ENCODE peak calls at places on chromosome 14, in seven cellular contexts. D, G, K, E, R, W and H are unnamed samples.

GRCh38 chr14:96079066-96079465 is 39.9 kb downstream of the C14orf132 start:
- DNase-seq in D (no peak), G (no peak), K (no peak), E (no peak), R (no peak), W (no peak), H (no peak)

GRCh38 chr14:84750763-84751554 is 779.0 kb upstream of the FLRT2 start:
- DNase-seq in D (no peak), G (no peak), K (no peak), E (peak; percentile 50), R (no peak), W (no peak), H (no peak)

GRCh38 chr14:102363182-102363952 is 626 bp downstream of the TECPR2 start:
- DNase-seq in D (peak; percentile 32), G (peak; percentile 67), K (peak; percentile 53), E (peak; percentile 50), R (no peak), W (no peak), H (peak; percentile 32)

GRCh38 chr14:88352299-88353097 is 29.4 kb upstream of the KCNK10 start:
- DNase-seq in D (no peak), G (no peak), K (no peak), E (peak; percentile 11), R (peak; percentile 11), W (no peak), H (no peak)

GRCh38 chr14:36580856-36581831 is 1.3 kb downstream of the NKX2-8 start:
- DNase-seq in D (no peak), G (peak; percentile 22), K (peak; percentile 13), E (peak; percentile 16), R (peak; percentile 59), W (no peak), H (no peak)

GRCh38 chr14:36773558-36773957 is 111.9 kb downstream of the PAX9 start:
- DNase-seq in D (no peak), G (no peak), K (no peak), E (peak; percentile 6), R (no peak), W (no peak), H (no peak)

GRCh38 chr14:102479777-102480176 is 29.8 kb downstream of the ANKRD9 start:
- DNase-seq in D (peak; percentile 84), G (peak; percentile 53), K (peak; percentile 58), E (no peak), R (no peak), W (no peak), H (no peak)

GRCh38 chr14:22836301-22837058 is at the start of gene MMP14:
- DNase-seq in D (peak; percentile 63), G (peak; percentile 77), K (peak; percentile 73), E (peak; percentile 89), R (no peak), W (no peak), H (peak; percentile 77)

GRCh38 chr14:77760381-77761204 is at the start of gene SNW1:
- DNase-seq in D (peak; percentile 96), G (peak; percentile 91), K (peak; percentile 91), E (peak; percentile 95), R (peak; percentile 96), W (peak; percentile 89), H (peak; percentile 71)

GRCh38 chr14:69620211-69620611 is 8.8 kb downstream of the SUSD6 start:
- DNase-seq in D (no peak), G (no peak), K (no peak), E (no peak), R (no peak), W (no peak), H (no peak)

GRCh38 chr14:100890451-100890850 is 13.1 kb downstream of the RTL1 start:
- DNase-seq in D (no peak), G (no peak), K (peak; percentile 3), E (no peak), R (no peak), W (no peak), H (no peak)

GRCh38 chr14:36658091-36659009 is 3.3 kb upstream of the PAX9 start:
- DNase-seq in D (no peak), G (no peak), K (no peak), E (no peak), R (no peak), W (no peak), H (no peak)

GRCh38 chr14:104521816-104522745 is 57.5 kb upstream of the C14orf180 start:
- DNase-seq in D (no peak), G (no peak), K (no peak), E (no peak), R (no peak), W (no peak), H (no peak)

GRCh38 chr14:94143239-94143638 is 13.8 kb upstream of the IFI27L2 start:
- DNase-seq in D (no peak), G (no peak), K (no peak), E (no peak), R (peak; percentile 52), W (no peak), H (no peak)

GRCh38 chr14:50335389-50335788 is 23.3 kb downstream of the DMAC2L start:
- DNase-seq in D (no peak), G (peak; percentile 36), K (peak; percentile 26), E (peak; percentile 72), R (peak; percentile 39), W (no peak), H (no peak)

GRCh38 chr14:52911904-52912303 is 38.9 kb downstream of the FERMT2 start:
- DNase-seq in D (no peak), G (no peak), K (no peak), E (no peak), R (no peak), W (no peak), H (no peak)

GRCh38 chr14:25055998-25056687 is 6.2 kb upstream of the STXBP6 start:
- DNase-seq in D (peak; percentile 17), G (no peak), K (no peak), E (peak; percentile 74), R (no peak), W (no peak), H (no peak)

GRCh38 chr14:65230287-65230728 is 128.0 kb upstream of the MAX start:
- DNase-seq in D (peak; percentile 42), G (no peak), K (peak; percentile 57), E (no peak), R (peak; percentile 37), W (no peak), H (no peak)

GRCh38 chr14:75101491-75101890 is 25.4 kb downstream of the NEK9 start:
- DNase-seq in D (no peak), G (no peak), K (no peak), E (no peak), R (no peak), W (no peak), H (no peak)

GRCh38 chr14:94120667-94121335 is 8.6 kb downstream of the IFI27L2 start:
- DNase-seq in D (no peak), G (no peak), K (no peak), E (peak; percentile 90), R (no peak), W (no peak), H (no peak)

GRCh38 chr14:46651526-46652144 is at the start of gene RPL10L:
- DNase-seq in D (no peak), G (no peak), K (no peak), E (no peak), R (no peak), W (peak; percentile 7), H (no peak)

GRCh38 chr14:78153069-78153351 is 17.2 kb upstream of the NRXN3 start:
- DNase-seq in D (no peak), G (no peak), K (no peak), E (peak; percentile 0), R (no peak), W (no peak), H (no peak)

GRCh38 chr14:35959835-35960234 is 133.7 kb downstream of the BRMS1L start:
- DNase-seq in D (no peak), G (no peak), K (no peak), E (no peak), R (no peak), W (no peak), H (no peak)

GRCh38 chr14:31592619-31593018 is 31.4 kb downstream of the NUBPL start:
- DNase-seq in D (no peak), G (no peak), K (no peak), E (peak; percentile 36), R (no peak), W (no peak), H (no peak)

GRCh38 chr14:60734465-60735242 is at the start of gene MNAT1:
- DNase-seq in D (peak; percentile 68), G (peak; percentile 76), K (peak; percentile 62), E (peak; percentile 88), R (peak; percentile 86), W (no peak), H (peak; percentile 23)

DNA sequence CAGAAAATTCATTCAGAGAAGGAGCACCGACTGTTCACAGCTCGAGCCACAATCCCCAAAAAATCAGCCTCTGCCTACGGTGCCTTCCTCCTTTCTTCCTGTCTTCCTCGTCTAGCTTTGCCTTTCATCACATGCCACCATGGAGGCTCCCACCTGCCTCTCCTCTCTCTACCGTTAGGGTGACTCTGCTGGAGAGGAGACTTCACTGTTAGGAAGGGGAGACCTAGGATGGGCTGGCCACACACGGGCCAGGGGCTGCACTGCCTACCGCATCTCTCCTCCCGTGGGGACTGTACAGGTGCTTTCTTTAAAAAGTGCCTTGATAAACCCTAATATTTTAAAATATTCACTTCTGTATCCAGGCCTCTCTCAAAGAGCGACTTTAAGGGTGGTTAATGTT is 1104.7 kb downstream of the BCL11B start:
- DNase-seq in D (no peak), G (no peak), K (no peak), E (no peak), R (no peak), W (no peak), H (no peak)
- H3K27me3 ChIP-seq in D (no peaks in the 10 kb centered on the region), G (peaks cover 2% of the 10 kb centered on the region), K (peaks cover 49% of the 10 kb centered on the region), E (no peaks in the 10 kb centered on the region), R (no peaks in the 10 kb centered on the region), W (no peaks in the 10 kb centered on the region), H (no peaks in the 10 kb centered on the region)

DNA sequence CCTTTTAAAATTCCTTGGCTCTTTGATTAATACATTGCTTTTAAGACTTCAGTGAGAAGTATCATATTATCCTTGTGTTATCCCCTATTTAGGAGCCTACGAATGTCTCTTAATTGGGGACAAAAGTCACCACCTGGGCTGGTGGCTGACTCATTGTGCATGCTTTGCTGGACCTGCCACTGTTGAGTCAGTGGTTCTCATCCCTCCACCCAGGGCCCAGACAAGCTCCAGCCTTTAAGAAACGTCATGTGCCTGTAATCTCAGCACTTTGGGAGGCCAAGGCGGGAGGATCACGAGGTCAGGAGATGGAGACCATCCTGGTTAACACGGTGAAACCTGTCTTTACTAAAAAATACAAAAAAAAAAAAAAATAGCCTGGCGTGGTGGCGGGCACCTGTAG is 57.9 kb downstream of the OTX2 start:
- DNase-seq in D (no peak), G (no peak), K (no peak), E (no peak), R (no peak), W (no peak), H (no peak)
- H3K4me1 ChIP-seq in D (no peaks in the 10 kb centered on the region), G (no peaks in the 10 kb centered on the region), K (no peaks in the 10 kb centered on the region), E (no peaks in the 10 kb centered on the region), R (no peaks in the 10 kb centered on the region), W (peaks cover 1% of the 10 kb centered on the region), H (no peaks in the 10 kb centered on the region)

GRCh38 chr14:54696998-54697397 is 130.1 kb downstream of the SAMD4A start:
- DNase-seq in D (no peak), G (no peak), K (no peak), E (no peak), R (no peak), W (no peak), H (no peak)
- H3K27ac ChIP-seq in D (no peak overlapping the region), G (peak overlapping the region; percentile 88), K (peak overlapping the region; percentile 94), E (no peak overlapping the region), R (peak overlapping the region; percentile 99), W (no peak overlapping the region), H (peak overlapping the region; percentile 25)

DNA sequence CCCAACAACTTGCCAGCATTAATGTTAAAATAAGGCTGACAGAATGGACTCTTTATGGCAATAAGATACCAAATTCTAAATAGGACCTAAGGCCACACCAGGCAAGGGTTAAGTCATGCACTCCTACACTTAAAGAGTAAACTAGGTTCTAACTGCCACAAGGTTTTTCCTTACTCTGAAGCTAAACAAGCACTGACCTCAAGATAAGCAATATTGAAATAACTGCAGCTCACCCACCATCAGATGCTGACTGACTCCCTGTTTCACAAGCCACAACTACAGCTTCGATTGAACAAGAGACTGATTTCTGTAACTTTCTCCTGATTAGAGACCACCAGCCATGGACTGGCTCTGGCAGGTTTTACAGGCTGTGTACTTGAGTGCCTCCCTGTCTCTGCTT is 70.7 kb upstream of the DAAM1 start:
- DNase-seq in D (no peak), G (no peak), K (no peak), E (peak; percentile 36), R (no peak), W (no peak), H (no peak)
- H3K27me3 ChIP-seq in D (no peaks in the 10 kb centered on the region), G (no peaks in the 10 kb centered on the region), K (no peaks in the 10 kb centered on the region), E (peaks cover 2% of the 10 kb centered on the region), R (no peaks in the 10 kb centered on the region), W (no peaks in the 10 kb centered on the region), H (no peaks in the 10 kb centered on the region)